ENCODE peak calls at places on chromosomes 4 and X, in ten cellular contexts. H, M, L, Y, A, V, C, O, W and Q are unnamed samples.
A peak's percentile ranks its signal among the peaks of the same experiment; 100 is the strongest.

GRCh38 chr4:4852591-4853362 is 6.7 kb upstream of the MSX1 start:
- DNase-seq in H (no peak), M (no peak), L (peak; percentile 10), Y (no peak), A (no peak), V (no peak), C (no peak), O (no peak), W (peak; percentile 52), Q (no peak)

GRCh38 chrX:38018734-38019410 is 12.5 kb downstream of the SYTL5 start:
- DNase-seq in H (no peak), M (no peak), L (no peak), Y (no peak), A (no peak), V (no peak), C (no peak), O (no peak), W (no peak), Q (no peak)

GRCh38 chr4:113825272-113825671 is 63.7 kb upstream of the CAMK2D start:
- DNase-seq in H (no peak), M (no peak), L (no peak), Y (no peak), A (no peak), V (no peak), C (no peak), O (no peak), W (no peak), Q (no peak)

GRCh38 chr4:182206916-182207315 is 36.3 kb upstream of the TENM3 start:
- DNase-seq in H (no peak), M (no peak), L (peak; percentile 3), Y (no peak), A (no peak), V (no peak), C (no peak), O (peak; percentile 49), W (no peak), Q (no peak)

GRCh38 chrX:53319614-53320542 is 38.5 kb upstream of the IQSEC2 start:
- DNase-seq in H (no peak), M (no peak), L (no peak), Y (no peak), A (no peak), V (no peak), C (no peak), O (no peak), W (no peak), Q (peak; percentile 24)

GRCh38 chrX:586351-586750 is 44.2 kb upstream of the SHOX start:
- DNase-seq in H (no peak), M (no peak), L (no peak), Y (no peak), A (no peak), V (no peak), C (no peak), O (no peak), W (no peak), Q (no peak)

GRCh38 chr4:87034527-87034926 is 99.7 kb downstream of the AFF1 start:
- DNase-seq in H (no peak), M (no peak), L (no peak), Y (no peak), A (no peak), V (no peak), C (no peak), O (no peak), W (peak; percentile 35), Q (no peak)

GRCh38 chr4:7392438-7393374 is 42.0 kb downstream of the PSAPL1 start:
- DNase-seq in H (no peak), M (no peak), L (no peak), Y (no peak), A (no peak), V (no peak), C (no peak), O (no peak), W (peak; percentile 3), Q (no peak)

GRCh38 chrX:123738378-123738955 is 5.6 kb upstream of the THOC2 start:
- DNase-seq in H (no peak), M (no peak), L (no peak), Y (no peak), A (no peak), V (no peak), C (no peak), O (no peak), W (no peak), Q (no peak)

GRCh38 chr4:7939377-7940108 is at the start of gene AFAP1:
- DNase-seq in H (peak; percentile 63), M (peak; percentile 82), L (peak; percentile 89), Y (peak; percentile 95), A (peak; percentile 84), V (peak; percentile 91), C (peak; percentile 90), O (peak; percentile 79), W (peak; percentile 59), Q (peak; percentile 89)

GRCh38 chr4:169136796-169137554 is 126.9 kb upstream of the CBR4 start:
- DNase-seq in H (no peak), M (no peak), L (no peak), Y (no peak), A (no peak), V (no peak), C (no peak), O (no peak), W (no peak), Q (no peak)

GRCh38 chrX:134368140-134368539 is 91.8 kb upstream of the HPRT1 start:
- DNase-seq in H (no peak), M (no peak), L (no peak), Y (no peak), A (no peak), V (no peak), C (no peak), O (no peak), W (peak; percentile 12), Q (no peak)

GRCh38 chr4:162061214-162061613 is 102.6 kb downstream of the FSTL5 start:
- DNase-seq in H (no peak), M (no peak), L (no peak), Y (no peak), A (no peak), V (no peak), C (no peak), O (no peak), W (no peak), Q (no peak)

GRCh38 chr4:7172508-7172907 is 19.8 kb upstream of the SORCS2 start:
- DNase-seq in H (no peak), M (no peak), L (no peak), Y (no peak), A (no peak), V (no peak), C (no peak), O (no peak), W (no peak), Q (peak; percentile 5)

GRCh38 chr4:139963708-139964107 is 190.3 kb downstream of the MAML3 start:
- DNase-seq in H (peak; percentile 12), M (no peak), L (no peak), Y (no peak), A (no peak), V (no peak), C (no peak), O (no peak), W (no peak), Q (no peak)

GRCh38 chr4:57424231-57424897 is 314.2 kb upstream of the IGFBP7 start:
- DNase-seq in H (no peak), M (peak; percentile 38), L (no peak), Y (no peak), A (peak; percentile 61), V (no peak), C (no peak), O (no peak), W (peak; percentile 92), Q (peak; percentile 20)

GRCh38 chr4:177386416-177386815 is 55.8 kb downstream of the AGA start:
- DNase-seq in H (no peak), M (no peak), L (no peak), Y (no peak), A (no peak), V (no peak), C (no peak), O (peak; percentile 46), W (no peak), Q (no peak)

GRCh38 chrX:24643116-24643515 is 4.0 kb downstream of the PCYT1B start:
- DNase-seq in H (no peak), M (no peak), L (no peak), Y (no peak), A (no peak), V (no peak), C (no peak), O (no peak), W (peak; percentile 79), Q (no peak)

GRCh38 chr4:123327846-123328447 is 68.6 kb upstream of the SPRY1 start:
- DNase-seq in H (no peak), M (no peak), L (no peak), Y (no peak), A (no peak), V (no peak), C (no peak), O (no peak), W (no peak), Q (no peak)

GRCh38 chr4:183356931-183357675 is 34.9 kb upstream of the CLDN24 start:
- DNase-seq in H (no peak), M (no peak), L (no peak), Y (no peak), A (no peak), V (no peak), C (no peak), O (no peak), W (peak; percentile 94), Q (no peak)

GRCh38 chrX:137195991-137196390 is 162.2 kb upstream of the GPR101 start:
- DNase-seq in H (no peak), M (no peak), L (no peak), Y (no peak), A (no peak), V (no peak), C (no peak), O (no peak), W (peak; percentile 61), Q (no peak)

GRCh38 chrX:133513116-133513515 is 97.8 kb upstream of the GPC4 start:
- DNase-seq in H (no peak), M (no peak), L (no peak), Y (no peak), A (no peak), V (no peak), C (no peak), O (no peak), W (no peak), Q (no peak)

GRCh38 chrX:40449396-40449795 is 131.4 kb upstream of the ATP6AP2 start:
- DNase-seq in H (no peak), M (no peak), L (no peak), Y (no peak), A (no peak), V (no peak), C (no peak), O (no peak), W (peak; percentile 80), Q (no peak)

GRCh38 chr4:110055014-110055768 is 142.5 kb downstream of the EGF start:
- DNase-seq in H (no peak), M (no peak), L (no peak), Y (no peak), A (no peak), V (peak; percentile 33), C (no peak), O (no peak), W (peak; percentile 15), Q (no peak)

GRCh38 chr4:675980-676870 is 1.9 kb downstream of the MYL5 start:
- DNase-seq in H (no peak), M (no peak), L (no peak), Y (no peak), A (no peak), V (no peak), C (no peak), O (no peak), W (no peak), Q (no peak)

GRCh38 chr4:4666187-4666586 is 124.3 kb upstream of the STX18 start:
- DNase-seq in H (no peak), M (no peak), L (no peak), Y (no peak), A (no peak), V (no peak), C (no peak), O (no peak), W (no peak), Q (no peak)

GRCh38 chr4:158374318-158374717 is 147.4 kb upstream of the RXFP1 start:
- DNase-seq in H (no peak), M (no peak), L (no peak), Y (no peak), A (no peak), V (no peak), C (no peak), O (no peak), W (peak; percentile 85), Q (no peak)